ENCODE peak calls at places on chromosomes 2 and 18, in five cellular contexts. A is A549, V is GM12878, S is HepG2, Q is K562. U is an unnamed sample.

GRCh38 chr2:74628538-74629105 is 19.5 kb downstream of the M1AP start:
- DNase-seq in A (no peak), V (no peak), S (no peak), Q (no peak), U (no peak)

GRCh38 chr2:20596193-20596972 is 54.5 kb downstream of the HS1BP3 start:
- DNase-seq in A (no peak), V (no peak), S (no peak), Q (no peak), U (no peak)

GRCh38 chr2:135800513-135801460 is 36.2 kb downstream of the LCT start:
- DNase-seq in A (no peak), V (no peak), S (no peak), Q (no peak), U (no peak)

GRCh38 chr18:27007880-27008279 is 142.4 kb upstream of the AQP4 start:
- DNase-seq in A (no peak), V (no peak), S (no peak), Q (no peak), U (no peak)

GRCh38 chr2:12507295-12507694 is 209.4 kb upstream of the TRIB2 start:
- DNase-seq in A (no peak), V (peak; percentile 76), S (no peak), Q (no peak), U (no peak)

GRCh38 chr2:64440831-64441230 is 13.1 kb upstream of the LGALSL start:
- DNase-seq in A (no peak), V (no peak), S (no peak), Q (no peak), U (no peak)

GRCh38 chr18:13382990-13383821 is 164.6 kb downstream of the LDLRAD4 start:
- DNase-seq in A (no peak), V (no peak), S (no peak), Q (no peak), U (no peak)

GRCh38 chr18:79489048-79489899 is 93.5 kb downstream of the NFATC1 start:
- DNase-seq in A (no peak), V (no peak), S (no peak), Q (no peak), U (no peak)

GRCh38 chr2:230687498-230687897 is 25.1 kb upstream of the CAB39 start:
- DNase-seq in A (peak; percentile 38), V (no peak), S (no peak), Q (no peak), U (no peak)

GRCh38 chr2:27776097-27776496 is 4.6 kb downstream of the MRPL33 start:
- DNase-seq in A (no peak), V (no peak), S (no peak), Q (no peak), U (no peak)

GRCh38 chr2:23563673-23564617 is 179.0 kb downstream of the KLHL29 start:
- DNase-seq in A (no peak), V (no peak), S (no peak), Q (no peak), U (peak; percentile 59)

GRCh38 chr18:54647176-54647575 is 56.1 kb downstream of the DYNAP start:
- DNase-seq in A (peak; percentile 48), V (no peak), S (peak; percentile 37), Q (peak; percentile 30), U (no peak)

GRCh38 chr2:11018651-11019185 is 107.0 kb downstream of the KCNF1 start:
- DNase-seq in A (no peak), V (no peak), S (no peak), Q (no peak), U (no peak)

GRCh38 chr2:40721595-40721994 is 269.7 kb upstream of the SLC8A1 start:
- DNase-seq in A (no peak), V (no peak), S (no peak), Q (no peak), U (no peak)

GRCh38 chr2:221502270-221502973 is 69.7 kb downstream of the EPHA4 start:
- DNase-seq in A (no peak), V (no peak), S (no peak), Q (no peak), U (no peak)

GRCh38 chr18:159037-159652 is 788 bp downstream of the USP14 start:
- DNase-seq in A (peak; percentile 18), V (no peak), S (peak; percentile 33), Q (peak; percentile 47), U (no peak)

GRCh38 chr2:18599509-18600254 is 10.3 kb upstream of the NT5C1B start:
- DNase-seq in A (no peak), V (no peak), S (no peak), Q (no peak), U (no peak)

GRCh38 chr2:175684466-175684865 is 317.6 kb downstream of the LNPK start:
- DNase-seq in A (no peak), V (no peak), S (peak; percentile 12), Q (no peak), U (no peak)

GRCh38 chr2:202405798-202406197 is 29.7 kb downstream of the BMPR2 start:
- DNase-seq in A (no peak), V (no peak), S (no peak), Q (no peak), U (no peak)

GRCh38 chr2:175976758-175977157 is 25.3 kb downstream of the LNPK start:
- DNase-seq in A (peak; percentile 17), V (no peak), S (peak; percentile 10), Q (no peak), U (no peak)

GRCh38 chr2:67891642-67892041 is 171.2 kb downstream of the C1D start:
- DNase-seq in A (no peak), V (no peak), S (peak; percentile 20), Q (no peak), U (no peak)

GRCh38 chr2:207055254-207055653 is 110.5 kb downstream of the KLF7 start:
- DNase-seq in A (no peak), V (no peak), S (no peak), Q (no peak), U (no peak)

GRCh38 chr2:18959952-18960717 is 370.8 kb upstream of the NT5C1B start:
- DNase-seq in A (no peak), V (no peak), S (no peak), Q (no peak), U (no peak)

GRCh38 chr2:231557571-231558217 is 27.4 kb upstream of the NMUR1 start:
- DNase-seq in A (peak; percentile 83), V (peak; percentile 49), S (peak; percentile 58), Q (peak; percentile 73), U (peak; percentile 50)

GRCh38 chr2:72173640-72174321 is 26.1 kb upstream of the CYP26B1 start:
- DNase-seq in A (no peak), V (no peak), S (no peak), Q (peak; percentile 27), U (no peak)

GRCh38 chr2:83971547-83971946 is 487.5 kb downstream of the SUCLG1 start:
- DNase-seq in A (no peak), V (no peak), S (no peak), Q (peak; percentile 89), U (no peak)

GRCh38 chr2:192155521-192156118 is 39.1 kb downstream of the TMEFF2 start:
- DNase-seq in A (no peak), V (no peak), S (no peak), Q (no peak), U (no peak)

DNA sequence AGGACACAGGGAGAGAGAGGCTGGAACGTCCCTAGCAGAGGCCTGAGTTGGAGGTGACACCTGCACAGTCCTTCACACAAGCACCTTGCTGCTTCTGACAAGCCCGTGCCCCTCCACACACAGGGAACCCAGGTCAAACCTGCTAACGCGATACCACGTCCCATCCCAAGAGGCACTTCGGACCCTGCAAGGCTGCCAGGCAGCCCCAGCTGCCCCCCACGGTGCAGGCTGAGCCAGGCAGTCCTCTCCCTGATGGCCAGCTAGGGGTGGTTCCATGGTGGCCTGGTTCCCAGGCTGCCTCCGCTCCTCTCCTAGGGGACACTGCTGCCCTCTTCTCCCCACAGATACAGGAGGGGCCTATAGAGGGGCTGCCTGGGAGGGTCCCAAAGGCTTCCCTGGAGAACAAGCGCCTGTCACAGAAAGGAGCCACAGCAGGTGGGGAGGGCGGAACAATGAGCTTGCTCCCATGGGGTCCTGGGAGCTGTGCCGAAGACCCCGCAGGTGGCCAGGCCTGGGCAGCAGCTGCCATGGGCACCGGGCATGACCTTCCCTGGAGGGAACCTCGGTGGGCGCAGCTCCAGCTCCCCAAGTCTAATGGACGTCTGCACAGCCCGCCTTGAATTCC is 434.2 kb upstream of the MYT1L start:
- DNase-seq in A (no peak), V (no peak), S (no peak), Q (no peak), U (no peak)
- H3K9me3 ChIP-seq in A (no peaks in the 10 kb centered on the region), V (no peaks in the 10 kb centered on the region), S (no peaks in the 10 kb centered on the region), Q (no peaks in the 10 kb centered on the region), U (peaks cover 7% of the 10 kb centered on the region)

GRCh38 chr2:239266436-239266770 is 134.4 kb downstream of the HDAC4 start:
- DNase-seq in A (no peak), V (no peak), S (no peak), Q (no peak), U (no peak)

GRCh38 chr2:239268082-239268481 is 132.7 kb downstream of the HDAC4 start:
- DNase-seq in A (peak; percentile 66), V (no peak), S (no peak), Q (no peak), U (no peak)

GRCh38 chr2:239268549-239268948 is 132.3 kb downstream of the HDAC4 start:
- DNase-seq in A (no peak), V (no peak), S (no peak), Q (no peak), U (no peak)

GRCh38 chr2:239266779-239267410 is 133.9 kb downstream of the HDAC4 start:
- DNase-seq in A (no peak), V (no peak), S (no peak), Q (no peak), U (no peak)

DNA sequence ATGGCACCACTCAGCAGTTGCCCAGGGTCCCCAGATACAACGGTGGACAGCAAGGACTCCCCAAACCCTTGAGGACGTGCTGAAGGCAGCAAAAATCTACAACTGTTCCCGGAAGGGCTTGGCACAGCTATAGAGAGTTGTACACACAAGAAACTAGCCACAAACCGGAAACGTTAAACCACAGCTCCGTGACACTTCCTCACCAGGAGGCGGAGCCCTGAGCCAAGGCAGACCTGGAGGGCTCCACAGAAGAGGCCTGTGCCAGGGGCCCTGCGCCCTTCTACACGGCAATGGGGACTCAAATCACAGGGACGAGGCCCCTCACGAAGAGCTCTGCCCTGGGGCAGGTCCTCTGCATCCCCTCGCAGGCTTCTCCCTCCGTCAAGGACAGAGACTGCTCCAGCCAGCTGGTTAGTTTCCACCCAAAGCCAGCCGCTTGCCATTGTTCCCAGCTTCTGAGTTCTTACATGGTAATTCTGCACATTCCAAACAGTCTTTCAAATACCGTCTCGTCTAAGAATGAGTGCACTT is 133.3 kb downstream of the HDAC4 start:
- DNase-seq in A (no peak), V (peak; percentile 65), S (no peak), Q (peak; percentile 77), U (no peak)
- TF ChIP-seq USF2 in A (no peak), V (no peak), S (no peak), Q (no peak), U (no peak)

GRCh38 chr2:69693472-69694450 is 48.2 kb upstream of the ANXA4 start:
- DNase-seq in A (no peak), V (peak; percentile 63), S (no peak), Q (no peak), U (no peak)
- TF ChIP-seq KDM1A in A (no peak), V (no peak), S (no peak), Q (no peak), U (no peak)

GRCh38 chr2:239724851-239725550 is 300.1 kb downstream of the NDUFA10 start:
- DNase-seq in A (no peak), V (no peak), S (no peak), Q (no peak), U (no peak)

GRCh38 chr2:239726631-239727181 is 298.4 kb downstream of the NDUFA10 start:
- DNase-seq in A (no peak), V (no peak), S (no peak), Q (no peak), U (no peak)

GRCh38 chr2:239727182-239727775 is 297.9 kb downstream of the NDUFA10 start:
- DNase-seq in A (no peak), V (no peak), S (no peak), Q (no peak), U (no peak)

GRCh38 chr2:239725551-239725890 is 299.6 kb downstream of the NDUFA10 start:
- DNase-seq in A (no peak), V (no peak), S (no peak), Q (no peak), U (no peak)

GRCh38 chr2:239726091-239726591 is 299.0 kb downstream of the NDUFA10 start:
- DNase-seq in A (no peak), V (no peak), S (no peak), Q (no peak), U (no peak)
- H3K9me3 ChIP-seq in A (no peaks in the 10 kb centered on the region), V (no peaks in the 10 kb centered on the region), S (no peaks in the 10 kb centered on the region), Q (no peaks in the 10 kb centered on the region), U (no peaks in the 10 kb centered on the region)